ENCODE peak calls at places on chromosomes 5 and 9, in seven cellular contexts. N is endodermal cell, I is Caco-2, G is MM.1S, R is left ventricle myocardium inferior, B is lung, F is DND-41. M is an unnamed sample.

GRCh38 chr9:93894691-93895079 is 60.5 kb downstream of the BARX1 start:
- DNase-seq in N (peak; percentile 64), R (no peak), B (no peak), I (no peak), G (no peak), F (no peak), M (no peak)

GRCh38 chr9:105911104-105911911 is 217.0 kb downstream of the TMEM38B start:
- DNase-seq in N (peak; percentile 70), F (no peak), R (no peak), I (peak; percentile 68), G (no peak), B (no peak), M (no peak)

GRCh38 chr9:70261131-70261870 is 2.5 kb downstream of the SMC5 start:
- DNase-seq in N (no peak), I (no peak), F (no peak), G (no peak), B (no peak), R (no peak), M (no peak)

GRCh38 chr9:107751522-107752235 is 262.1 kb upstream of the KLF4 start:
- DNase-seq in B (no peak), F (no peak), I (peak; percentile 45), R (no peak), G (no peak), N (no peak), M (peak; percentile 22)

GRCh38 chr5:149210968-149211495 is 60.6 kb upstream of the AFAP1L1 start:
- DNase-seq in B (no peak), R (no peak), N (peak; percentile 61), F (peak; percentile 19), I (no peak), G (no peak), M (no peak)

GRCh38 chr5:41433552-41434181 is 76.7 kb downstream of the PLCXD3 start:
- DNase-seq in R (no peak), N (peak; percentile 53), B (no peak), G (no peak), I (no peak), F (no peak), M (no peak)

GRCh38 chr5:122352331-122352730 is 40.3 kb downstream of the SNCAIP start:
- DNase-seq in F (no peak), N (no peak), R (no peak), G (no peak), B (no peak), I (no peak), M (no peak)

GRCh38 chr9:33287087-33287490 is 3.2 kb upstream of the NFX1 start:
- DNase-seq in G (peak; percentile 83), F (peak; percentile 61), R (no peak), N (peak; percentile 73), I (peak; percentile 54), B (peak; percentile 44), M (no peak)

GRCh38 chr9:77846957-77847574 is 184.5 kb downstream of the GNAQ start:
- DNase-seq in F (peak; percentile 57), G (no peak), R (no peak), B (no peak), I (no peak), N (no peak), M (no peak)

GRCh38 chr5:35803221-35803651 is 53.5 kb upstream of the IL7R start:
- DNase-seq in I (no peak), R (peak; percentile 15), G (no peak), N (peak; percentile 79), B (no peak), F (peak; percentile 57), M (no peak)

GRCh38 chr9:100425758-100426157 is 1.2 kb upstream of the MSANTD3 start:
- DNase-seq in G (no peak), I (no peak), N (no peak), R (no peak), F (no peak), B (no peak), M (no peak)

GRCh38 chr5:1779021-1779680 is 20.5 kb downstream of the MRPL36 start:
- DNase-seq in F (no peak), N (peak; percentile 33), I (no peak), R (no peak), G (no peak), B (no peak), M (no peak)

GRCh38 chr9:31089822-31090221 is 1294.6 kb upstream of the ACO1 start:
- DNase-seq in F (no peak), I (no peak), G (no peak), R (no peak), N (no peak), B (no peak), M (no peak)

GRCh38 chr9:95058121-95058785 is 259.3 kb downstream of the FANCC start:
- DNase-seq in G (no peak), R (no peak), N (no peak), I (no peak), F (no peak), B (no peak), M (no peak)

GRCh38 chr9:101513351-101513750 is 20.3 kb upstream of the RNF20 start:
- DNase-seq in F (no peak), G (no peak), B (no peak), R (no peak), N (peak; percentile 69), I (no peak), M (no peak)

GRCh38 chr9:108997112-108997511 is 16.2 kb downstream of the CTNNAL1 start:
- DNase-seq in R (no peak), N (no peak), F (no peak), G (no peak), I (no peak), B (no peak), M (no peak)

GRCh38 chr9:126386088-126386487 is 59.5 kb downstream of the MVB12B start:
- DNase-seq in R (no peak), F (no peak), I (peak; percentile 51), G (no peak), N (no peak), B (no peak), M (no peak)

GRCh38 chr5:68418230-68418629 is 202.7 kb downstream of the PIK3R1 start:
- DNase-seq in N (no peak), R (no peak), I (no peak), B (no peak), G (no peak), F (no peak), M (no peak)

GRCh38 chr5:167294861-167295685 is 996.4 kb upstream of the WWC1 start:
- DNase-seq in F (no peak), B (no peak), N (no peak), I (no peak), G (no peak), R (no peak), M (no peak)

GRCh38 chr5:121189569-121190305 is 661.9 kb upstream of the FTMT start:
- DNase-seq in B (no peak), I (no peak), N (no peak), F (no peak), G (no peak), R (no peak), M (no peak)

DNA sequence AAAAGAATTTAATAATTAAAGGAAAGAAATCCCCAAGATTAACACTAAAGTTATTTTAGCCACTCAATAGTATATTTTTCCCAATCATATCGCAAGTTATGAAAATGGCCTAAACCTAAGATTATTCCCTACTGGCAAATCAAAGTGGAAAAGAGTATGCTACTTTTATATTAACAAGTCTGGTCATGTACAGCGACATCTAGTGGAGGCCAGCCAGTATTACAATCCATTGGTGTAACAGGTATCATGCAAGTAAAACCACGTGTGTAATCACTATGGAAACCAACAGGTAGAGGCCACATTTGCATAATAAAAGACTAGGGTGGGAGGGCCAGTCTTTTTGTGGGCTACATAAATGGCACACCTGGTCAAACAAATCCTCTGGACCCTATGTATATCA is 976.4 kb upstream of the CDH9 start:
- DNase-seq in B (no peak), R (no peak), N (peak; percentile 69), G (peak; percentile 61), F (no peak), I (peak; percentile 4), M (no peak)
- TF ChIP-seq CTCF in B (no peak), R (peak; percentile 37), N (peak; percentile 77), G (peak; percentile 84), F (peak; percentile 51), I (no peak), M (peak; percentile 45)

DNA sequence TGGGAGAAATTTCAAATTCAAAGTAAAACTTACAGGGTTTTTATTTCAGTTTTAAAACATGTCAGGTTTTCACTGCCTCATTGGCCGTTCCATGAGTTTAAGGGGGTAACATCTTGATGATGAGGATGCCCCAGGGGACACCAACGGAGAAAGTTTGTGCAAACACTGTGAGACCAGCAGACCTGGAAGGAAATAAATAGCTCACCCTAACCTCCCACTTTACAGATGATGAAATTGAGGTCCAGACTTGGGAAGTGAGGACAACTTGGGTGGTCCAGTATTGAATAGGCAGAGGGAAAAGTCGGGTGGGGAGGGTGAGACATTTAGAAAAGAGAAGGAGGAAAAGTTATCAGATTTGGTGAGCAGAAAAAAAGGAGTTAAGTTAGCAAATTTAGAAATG is 125.3 kb downstream of the GAS1 start:
- DNase-seq in I (no peak), N (no peak), G (no peak), R (no peak), B (no peak), F (no peak), M (no peak)
- H3K4me3 ChIP-seq in I (no peak overlapping the region), N (no peak overlapping the region), G (no peak overlapping the region), R (no peak overlapping the region), B (no peak overlapping the region), F (no peak overlapping the region), M (no peak overlapping the region)

GRCh38 chr9:133650026-133650425 is 13.9 kb downstream of the DBH start:
- DNase-seq in N (no peak), R (no peak), B (no peak), I (no peak), G (no peak), F (no peak), M (no peak)
- H3K27me3 ChIP-seq in N (no peaks in the 10 kb centered on the region), R (peaks cover 88% of the 10 kb centered on the region), B (no peaks in the 10 kb centered on the region), I (peaks cover 1% of the 10 kb centered on the region), G (peaks cover 92% of the 10 kb centered on the region), F (no peaks in the 10 kb centered on the region), M (no peaks in the 10 kb centered on the region)

DNA sequence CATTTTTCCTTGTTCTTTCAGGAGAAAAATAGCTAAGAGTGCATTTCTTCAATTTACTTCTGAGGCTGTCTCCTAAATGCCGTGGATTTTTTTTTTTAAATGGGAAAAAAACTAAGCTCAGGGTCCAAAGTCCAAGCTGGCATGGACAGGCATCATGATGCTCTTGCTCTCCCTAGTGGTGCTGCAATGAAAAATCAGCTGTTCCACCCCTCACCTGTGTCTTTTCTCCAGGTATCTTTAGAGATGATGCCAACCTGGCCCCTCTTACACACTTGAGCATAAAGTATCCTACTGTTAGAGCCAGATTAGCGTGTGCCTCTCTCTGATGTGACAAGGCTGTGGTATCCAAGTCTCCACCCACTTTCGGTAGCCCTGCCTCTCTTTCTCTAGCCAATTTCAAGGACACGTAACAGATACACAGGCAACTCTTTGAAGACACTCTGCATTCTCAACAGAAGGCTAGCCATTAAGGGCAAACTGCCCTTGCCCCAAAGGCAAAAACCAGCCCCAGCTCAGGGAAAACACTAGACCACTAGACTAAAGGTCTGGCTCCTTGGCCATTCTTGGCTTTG is 208.8 kb downstream of the SAXO1 start:
- DNase-seq in B (no peak), I (peak; percentile 9), G (no peak), N (peak; percentile 51), F (no peak), R (no peak), M (no peak)
- TF ChIP-seq CTCF in B (no peak), I (no peak), G (no peak), N (peak; percentile 81), F (no peak), R (no peak), M (peak; percentile 46)

GRCh38 chr5:172840077-172840777 is 6.2 kb downstream of the ERGIC1 start:
- DNase-seq in G (no peak), B (no peak), I (no peak), F (no peak), R (no peak), N (no peak), M (no peak)
- H3K4me3 ChIP-seq in G (no peak overlapping the region), B (no peak overlapping the region), I (no peak overlapping the region), F (no peak overlapping the region), R (peak overlapping the region; percentile 21), N (no peak overlapping the region), M (no peak overlapping the region)

M was measured in GM06990.